ENCODE peak calls at places on chromosome 4, in four cellular contexts. One of them, this sample, is unnamed.

GRCh38 chr4:83329521-83330105 is 5.0 kb downstream of the HPSE start:
- DNase-seq in HepG2: no peak
- DNase-seq in GM12878: no peak
- DNase-seq in K562: no peak
- DNase-seq in this sample: no peak

GRCh38 chr4:27429260-27429970 is 568.8 kb downstream of the STIM2 start:
- DNase-seq in HepG2: no peak
- DNase-seq in GM12878: no peak
- DNase-seq in K562: no peak
- DNase-seq in this sample: no peak

GRCh38 chr4:101418055-101418454 is 70.7 kb upstream of the PPP3CA start:
- DNase-seq in HepG2: no peak
- DNase-seq in GM12878: peak; percentile 51
- DNase-seq in K562: no peak
- DNase-seq in this sample: no peak

GRCh38 chr4:38759077-38759789 is 23.6 kb downstream of the TLR10 start:
- DNase-seq in HepG2: peak; percentile 39
- DNase-seq in GM12878: peak; percentile 77
- DNase-seq in K562: peak; percentile 71
- DNase-seq in this sample: peak; percentile 39

GRCh38 chr4:30938956-30939528 is 218.9 kb downstream of the PCDH7 start:
- DNase-seq in HepG2: no peak
- DNase-seq in GM12878: no peak
- DNase-seq in K562: no peak
- DNase-seq in this sample: no peak

GRCh38 chr4:47312170-47312569 is 151.3 kb downstream of the COMMD8 start:
- DNase-seq in HepG2: no peak
- DNase-seq in GM12878: no peak
- DNase-seq in K562: no peak
- DNase-seq in this sample: no peak

GRCh38 chr4:4501678-4502077 is 40.2 kb downstream of the STX18 start:
- DNase-seq in HepG2: no peak
- DNase-seq in GM12878: no peak
- DNase-seq in K562: no peak
- DNase-seq in this sample: no peak

GRCh38 chr4:5979981-5980380 is 38.2 kb downstream of the C4orf50 start:
- DNase-seq in HepG2: no peak
- DNase-seq in GM12878: no peak
- DNase-seq in K562: peak; percentile 12
- DNase-seq in this sample: peak; percentile 50

GRCh38 chr4:176838611-176839411 is 46.1 kb upstream of the VEGFC start:
- DNase-seq in HepG2: no peak
- DNase-seq in GM12878: no peak
- DNase-seq in K562: no peak
- DNase-seq in this sample: no peak

GRCh38 chr4:105679186-105679585 is 29.3 kb downstream of the INTS12 start:
- DNase-seq in HepG2: no peak
- DNase-seq in GM12878: no peak
- DNase-seq in K562: no peak
- DNase-seq in this sample: no peak

GRCh38 chr4:41391271-41391670 is 134.5 kb downstream of the UCHL1 start:
- DNase-seq in HepG2: no peak
- DNase-seq in GM12878: no peak
- DNase-seq in K562: no peak
- DNase-seq in this sample: no peak

GRCh38 chr4:36152712-36153111 is 91.6 kb downstream of the ARAP2 start:
- DNase-seq in HepG2: no peak
- DNase-seq in GM12878: no peak
- DNase-seq in K562: no peak
- DNase-seq in this sample: no peak

GRCh38 chr4:13478707-13479106 is 5.4 kb downstream of the RAB28 start:
- DNase-seq in HepG2: no peak
- DNase-seq in GM12878: no peak
- DNase-seq in K562: no peak
- DNase-seq in this sample: no peak

GRCh38 chr4:88442636-88443260 is 14.2 kb upstream of the HERC5 start:
- DNase-seq in HepG2: no peak
- DNase-seq in GM12878: no peak
- DNase-seq in K562: peak; percentile 8
- DNase-seq in this sample: no peak

GRCh38 chr4:127672111-127672510 is 39.4 kb downstream of the INTU start:
- DNase-seq in HepG2: no peak
- DNase-seq in GM12878: no peak
- DNase-seq in K562: no peak
- DNase-seq in this sample: no peak

GRCh38 chr4:175813126-175813715 is 1.2 kb upstream of the GPM6A start:
- DNase-seq in HepG2: no peak
- DNase-seq in GM12878: no peak
- DNase-seq in K562: no peak
- DNase-seq in this sample: no peak

GRCh38 chr4:123616970-123617392 is 220.4 kb downstream of the SPRY1 start:
- DNase-seq in HepG2: no peak
- DNase-seq in GM12878: no peak
- DNase-seq in K562: no peak
- DNase-seq in this sample: peak; percentile 17

GRCh38 chr4:94441838-94442237 is 9.9 kb upstream of the PDLIM5 start:
- DNase-seq in HepG2: no peak
- DNase-seq in GM12878: no peak
- DNase-seq in K562: no peak
- DNase-seq in this sample: no peak

GRCh38 chr4:98446499-98447375 is 185.6 kb downstream of the RAP1GDS1 start:
- DNase-seq in HepG2: no peak
- DNase-seq in GM12878: peak; percentile 61
- DNase-seq in K562: peak; percentile 18
- DNase-seq in this sample: no peak

GRCh38 chr4:137510866-137511265 is 21.4 kb downstream of the PCDH18 start:
- DNase-seq in HepG2: no peak
- DNase-seq in GM12878: no peak
- DNase-seq in K562: no peak
- DNase-seq in this sample: peak; percentile 48

GRCh38 chr4:123661080-123661737 is 264.6 kb downstream of the SPRY1 start:
- DNase-seq in HepG2: no peak
- DNase-seq in GM12878: no peak
- DNase-seq in K562: no peak
- DNase-seq in this sample: no peak

GRCh38 chr4:104549736-104550135 is 55.0 kb upstream of the CXXC4 start:
- DNase-seq in HepG2: no peak
- DNase-seq in GM12878: no peak
- DNase-seq in K562: no peak
- DNase-seq in this sample: no peak

GRCh38 chr4:17985832-17986231 is 35.7 kb downstream of the LCORL start:
- DNase-seq in HepG2: no peak
- DNase-seq in GM12878: no peak
- DNase-seq in K562: no peak
- DNase-seq in this sample: no peak

GRCh38 chr4:137310156-137310555 is 222.1 kb downstream of the PCDH18 start:
- DNase-seq in HepG2: no peak
- DNase-seq in GM12878: no peak
- DNase-seq in K562: no peak
- DNase-seq in this sample: no peak

GRCh38 chr4:138595731-138596465 is 353.7 kb upstream of the SLC7A11 start:
- DNase-seq in HepG2: no peak
- DNase-seq in GM12878: no peak
- DNase-seq in K562: no peak
- DNase-seq in this sample: no peak

GRCh38 chr4:158896459-158897238 is 127.8 kb downstream of the FNIP2 start:
- DNase-seq in HepG2: no peak
- DNase-seq in GM12878: no peak
- DNase-seq in K562: no peak
- DNase-seq in this sample: no peak

GRCh38 chr4:55485821-55486220 is 60.9 kb downstream of the CLOCK start:
- DNase-seq in HepG2: no peak
- DNase-seq in GM12878: no peak
- DNase-seq in K562: no peak
- DNase-seq in this sample: no peak

GRCh38 chr4:22502895-22503814 is 12.7 kb downstream of the ADGRA3 start:
- DNase-seq in HepG2: no peak
- DNase-seq in GM12878: no peak
- DNase-seq in K562: no peak
- DNase-seq in this sample: no peak

GRCh38 chr4:166481014-166481507 is 608.0 kb downstream of the TLL1 start:
- DNase-seq in HepG2: no peak
- DNase-seq in GM12878: no peak
- DNase-seq in K562: no peak
- DNase-seq in this sample: no peak

GRCh38 chr4:166481739-166482138 is 608.7 kb downstream of the TLL1 start:
- DNase-seq in HepG2: no peak
- DNase-seq in GM12878: peak; percentile 19
- DNase-seq in K562: no peak
- DNase-seq in this sample: no peak

GRCh38 chr4:166482755-166483154 is 609.7 kb downstream of the TLL1 start:
- DNase-seq in HepG2: peak; percentile 2
- DNase-seq in GM12878: no peak
- DNase-seq in K562: no peak
- DNase-seq in this sample: no peak
- TF ChIP-seq BHLHE40 in HepG2: no peak
- TF ChIP-seq BHLHE40 in GM12878: no peak
- TF ChIP-seq BHLHE40 in K562: no peak
- TF ChIP-seq BHLHE40 in this sample: no peak

GRCh38 chr4:10114147-10114546 is 2.5 kb downstream of the WDR1 start:
- DNase-seq in HepG2: no peak
- DNase-seq in GM12878: no peak
- DNase-seq in K562: no peak
- DNase-seq in this sample: no peak

GRCh38 chr4:10115657-10116624 is 658 bp downstream of the WDR1 start:
- DNase-seq in HepG2: peak; percentile 58
- DNase-seq in GM12878: peak; percentile 23
- DNase-seq in K562: peak; percentile 79
- DNase-seq in this sample: peak; percentile 53

GRCh38 chr4:10114607-10115006 is 2.0 kb downstream of the WDR1 start:
- DNase-seq in HepG2: no peak
- DNase-seq in GM12878: no peak
- DNase-seq in K562: no peak
- DNase-seq in this sample: no peak

GRCh38 chr4:10116625-10117423 is at the start of gene WDR1:
- DNase-seq in HepG2: peak; percentile 89
- DNase-seq in GM12878: peak; percentile 71
- DNase-seq in K562: peak; percentile 98
- DNase-seq in this sample: peak; percentile 94

DNA sequence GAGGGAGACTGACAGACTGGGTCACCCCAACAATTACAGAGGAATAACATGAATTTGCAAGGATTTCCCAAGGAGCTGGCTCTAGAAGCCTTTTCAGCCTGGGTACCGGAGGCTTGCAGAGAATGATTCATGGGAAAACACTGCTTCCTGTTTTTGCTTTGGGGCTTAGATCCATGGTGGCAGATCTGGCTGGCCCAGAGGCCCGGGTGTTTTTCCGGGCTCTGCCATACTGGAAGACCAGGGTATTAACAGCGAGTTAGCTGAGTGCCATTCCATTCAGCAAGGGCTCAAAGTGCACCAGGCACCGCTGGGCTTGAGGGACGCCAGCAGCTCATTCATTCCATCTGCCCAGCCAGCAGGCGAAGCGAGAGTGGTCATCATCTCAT is 1.3 kb downstream of the WDR1 start:
- DNase-seq in HepG2: peak; percentile 82
- DNase-seq in GM12878: no peak
- DNase-seq in K562: no peak
- DNase-seq in this sample: no peak
- TF ChIP-seq SP1 in HepG2: no peak
- TF ChIP-seq SP1 in GM12878: no peak
- TF ChIP-seq SP1 in K562: no peak
- TF ChIP-seq SP1 in this sample: no peak

GRCh38 chr4:53100801-53101581 is 238.9 kb downstream of the RASL11B start:
- DNase-seq in HepG2: no peak
- DNase-seq in GM12878: no peak
- DNase-seq in K562: no peak
- DNase-seq in this sample: no peak
- TF ChIP-seq TARDBP in HepG2: no peak
- TF ChIP-seq TARDBP in GM12878: no peak
- TF ChIP-seq TARDBP in K562: no peak
- TF ChIP-seq TARDBP in this sample: no peak

GRCh38 chr4:170106899-170107298 is 17.1 kb upstream of the AADAT start:
- DNase-seq in HepG2: no peak
- DNase-seq in GM12878: no peak
- DNase-seq in K562: no peak
- DNase-seq in this sample: no peak

GRCh38 chr4:170110290-170110672 is 20.5 kb upstream of the AADAT start:
- DNase-seq in HepG2: no peak
- DNase-seq in GM12878: no peak
- DNase-seq in K562: no peak
- DNase-seq in this sample: no peak

GRCh38 chr4:170111100-170111499 is 21.3 kb upstream of the AADAT start:
- DNase-seq in HepG2: no peak
- DNase-seq in GM12878: no peak
- DNase-seq in K562: no peak
- DNase-seq in this sample: no peak

GRCh38 chr4:170111546-170111945 is 21.8 kb upstream of the AADAT start:
- DNase-seq in HepG2: no peak
- DNase-seq in GM12878: no peak
- DNase-seq in K562: no peak
- DNase-seq in this sample: no peak

GRCh38 chr4:170109586-170110289 is 20.0 kb upstream of the AADAT start:
- DNase-seq in HepG2: no peak
- DNase-seq in GM12878: no peak
- DNase-seq in K562: no peak
- DNase-seq in this sample: no peak
- TF ChIP-seq BHLHE40 in HepG2: no peak
- TF ChIP-seq BHLHE40 in GM12878: no peak
- TF ChIP-seq BHLHE40 in K562: no peak
- TF ChIP-seq BHLHE40 in this sample: no peak

This sample was measured in HEK293T.